ENCODE peak calls at places on chromosomes 2 and 18, in six cellular contexts. P, U, Q, G, T and Z are unnamed samples.

GRCh38 chr2:225512469-225512868 is 113.0 kb downstream of the NYAP2 start:
- DNase-seq in P (no peak), U (no peak), Q (no peak), G (no peak), T (no peak), Z (no peak)

GRCh38 chr2:219297766-219298456 is 11.3 kb downstream of the PTPRN start:
- DNase-seq in P (no peak), U (no peak), Q (no peak), G (no peak), T (no peak), Z (no peak)

GRCh38 chr2:201004370-201004769 is 40.9 kb upstream of the ORC2 start:
- DNase-seq in P (no peak), U (no peak), Q (no peak), G (no peak), T (no peak), Z (no peak)

GRCh38 chr2:17873021-17873420 is 5.4 kb upstream of the KCNS3 start:
- DNase-seq in P (no peak), U (no peak), Q (no peak), G (no peak), T (no peak), Z (no peak)

GRCh38 chr2:108244667-108245414 is 5.1 kb downstream of the SULT1C3 start:
- DNase-seq in P (no peak), U (no peak), Q (no peak), G (no peak), T (no peak), Z (no peak)

GRCh38 chr2:163558286-163559009 is 177.4 kb downstream of the FIGN start:
- DNase-seq in P (peak), U (no peak), Q (no peak), G (no peak), T (no peak), Z (no peak)

GRCh38 chr2:63591566-63592175 is 2.9 kb downstream of the MDH1 start:
- DNase-seq in P (no peak), U (no peak), Q (no peak), G (no peak), T (no peak), Z (no peak)

GRCh38 chr2:11827547-11827946 is 81.1 kb downstream of the LPIN1 start:
- DNase-seq in P (no peak), U (no peak), Q (no peak), G (no peak), T (no peak), Z (peak)

GRCh38 chr2:11710210-11710609 is 36.2 kb upstream of the LPIN1 start:
- DNase-seq in P (peak), U (peak), Q (peak), G (no peak), T (peak), Z (no peak)

GRCh38 chr2:70767699-70768584 is at the start of gene ADD2:
- DNase-seq in P (peak), U (peak), Q (no peak), G (no peak), T (peak), Z (peak)

GRCh38 chr2:174699993-174700766 is 64.1 kb downstream of the CHRNA1 start:
- DNase-seq in P (no peak), U (peak), Q (peak), G (no peak), T (peak), Z (peak)

GRCh38 chr18:5601188-5601624 is 57.4 kb upstream of the EPB41L3 start:
- DNase-seq in P (no peak), U (no peak), Q (no peak), G (no peak), T (no peak), Z (no peak)

GRCh38 chr2:229849073-229849472 is 72.7 kb downstream of the TRIP12 start:
- DNase-seq in P (no peak), U (no peak), Q (no peak), G (no peak), T (no peak), Z (no peak)

GRCh38 chr2:60531638-60532216 is 21.7 kb downstream of the BCL11A start:
- DNase-seq in P (no peak), U (no peak), Q (no peak), G (no peak), T (no peak), Z (no peak)

GRCh38 chr2:11577101-11577883 is 43.4 kb downstream of the GREB1 start:
- DNase-seq in P (no peak), U (no peak), Q (no peak), G (no peak), T (no peak), Z (no peak)

GRCh38 chr2:66455490-66455889 is 20.6 kb downstream of the MEIS1 start:
- DNase-seq in P (no peak), U (no peak), Q (no peak), G (no peak), T (no peak), Z (no peak)

GRCh38 chr18:46418657-46419260 is 238.3 kb downstream of the LOXHD1 start:
- DNase-seq in P (peak), U (no peak), Q (no peak), G (no peak), T (no peak), Z (no peak)

GRCh38 chr2:214989187-214989586 is 149.2 kb downstream of the ABCA12 start:
- DNase-seq in P (no peak), U (no peak), Q (no peak), G (no peak), T (peak), Z (no peak)

GRCh38 chr2:33577660-33578059 is 21.4 kb downstream of the FAM98A start:
- DNase-seq in P (peak), U (peak), Q (no peak), G (no peak), T (peak), Z (no peak)

GRCh38 chr2:164873096-164873670 is 31.6 kb upstream of the COBLL1 start:
- DNase-seq in P (no peak), U (no peak), Q (no peak), G (no peak), T (peak), Z (no peak)

GRCh38 chr2:216606551-216607527 is 26.4 kb upstream of the IGFBP2 start:
- DNase-seq in P (no peak), U (no peak), Q (no peak), G (no peak), T (no peak), Z (peak)

GRCh38 chr2:128326296-128326790 is 7.7 kb upstream of the HS6ST1 start:
- DNase-seq in P (no peak), U (no peak), Q (no peak), G (no peak), T (no peak), Z (no peak)

GRCh38 chr2:216909541-216910175 is 49.8 kb upstream of the TNP1 start:
- DNase-seq in P (no peak), U (no peak), Q (no peak), G (no peak), T (no peak), Z (no peak)

GRCh38 chr2:12948963-12949353 is 232.2 kb downstream of the TRIB2 start:
- DNase-seq in P (no peak), U (no peak), Q (no peak), G (no peak), T (no peak), Z (no peak)

GRCh38 chr18:49399003-49399402 is 61.4 kb downstream of the DYM start:
- DNase-seq in P (no peak), U (peak), Q (no peak), G (no peak), T (peak), Z (peak)

GRCh38 chr18:71503222-71503621 is 1040.9 kb downstream of the CBLN2 start:
- DNase-seq in P (no peak), U (no peak), Q (no peak), G (no peak), T (peak), Z (no peak)

GRCh38 chr2:46239847-46240181 is 57.4 kb upstream of the EPAS1 start:
- DNase-seq in P (no peak), U (no peak), Q (no peak), G (no peak), T (no peak), Z (peak)

GRCh38 chr2:165594231-165594934 is 124.9 kb downstream of the CSRNP3 start:
- DNase-seq in P (no peak), U (no peak), Q (no peak), G (no peak), T (no peak), Z (no peak)

GRCh38 chr2:210199186-210199765 is 26.0 kb downstream of the ACADL start:
- DNase-seq in P (peak), U (peak), Q (no peak), G (no peak), T (peak), Z (peak)

GRCh38 chr2:121297217-121297830 is 12.3 kb upstream of the TFCP2L1 start:
- DNase-seq in P (peak), U (peak), Q (peak), G (no peak), T (peak), Z (no peak)

GRCh38 chr2:130387804-130388203 is 31.9 kb downstream of the PTPN18 start:
- DNase-seq in P (no peak), U (no peak), Q (no peak), G (no peak), T (no peak), Z (no peak)

GRCh38 chr2:217429981-217430500 is 570.2 kb upstream of the TNP1 start:
- DNase-seq in P (peak), U (peak), Q (no peak), G (no peak), T (peak), Z (no peak)

GRCh38 chr18:22683786-22684185 is 249.3 kb upstream of the RBBP8 start:
- DNase-seq in P (no peak), U (no peak), Q (no peak), G (no peak), T (no peak), Z (no peak)

GRCh38 chr2:191653669-191654402 is 24.1 kb upstream of the NABP1 start:
- DNase-seq in P (no peak), U (no peak), Q (no peak), G (no peak), T (no peak), Z (no peak)

DNA sequence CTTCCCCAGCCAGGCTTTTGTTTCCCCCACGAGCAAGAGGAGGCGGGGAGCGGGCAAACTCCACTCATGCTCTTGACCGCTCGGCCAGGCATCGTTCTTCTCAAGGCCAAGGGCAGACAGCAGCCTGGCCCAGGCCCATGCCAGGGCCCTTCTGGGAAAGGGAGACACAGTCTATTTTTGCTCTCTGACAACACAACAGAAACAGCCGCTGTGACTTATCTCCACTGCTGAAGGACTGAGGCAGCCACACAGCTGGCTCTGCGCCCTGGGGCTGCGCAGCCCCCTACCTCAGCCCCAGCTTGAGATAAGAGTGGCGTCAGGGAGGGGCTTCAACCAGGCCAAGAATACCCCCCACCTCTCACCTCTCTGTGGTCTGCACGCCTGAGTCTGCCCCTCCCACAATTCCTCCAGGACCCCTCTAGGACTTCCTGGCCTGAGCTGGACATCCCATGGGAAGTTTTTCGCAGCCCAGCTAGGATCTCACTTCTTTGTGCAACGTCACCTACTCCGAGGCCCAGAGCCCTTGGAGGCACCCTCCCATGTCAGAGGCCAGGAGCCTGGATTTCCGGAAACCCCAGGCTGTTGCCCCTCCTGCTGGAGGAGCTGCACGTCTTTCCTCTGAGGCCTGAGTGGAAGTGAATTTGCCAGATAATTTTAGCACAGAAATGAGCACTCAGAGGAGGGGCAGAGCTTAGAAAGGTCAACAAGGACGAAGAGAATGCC is 118.9 kb upstream of the OTOS start:
- DNase-seq in P (peak), U (no peak), Q (no peak), G (no peak), T (no peak), Z (no peak)
- TF ChIP-seq CTCF in P (no peak), U (no peak), Q (no peak), G (no peak), T (no peak), Z (no peak)

GRCh38 chr2:95122197-95122551 is 566 bp upstream of the MRPS5 start:
- DNase-seq in P (no peak), U (no peak), Q (no peak), G (no peak), T (no peak), Z (no peak)

GRCh38 chr2:95121150-95121494 is 486 bp downstream of the MRPS5 start:
- DNase-seq in P (peak), U (peak), Q (no peak), G (no peak), T (no peak), Z (no peak)

GRCh38 chr2:95121495-95122196 is at the start of gene MRPS5:
- DNase-seq in P (peak), U (peak), Q (peak), G (peak), T (peak), Z (peak)
- TF ChIP-seq CTCF in P (no peak), U (peak), Q (no peak), G (no peak), T (no peak), Z (no peak)

GRCh38 chr2:126300348-126300747 is 355.6 kb upstream of the GYPC start:
- DNase-seq in P (no peak), U (no peak), Q (no peak), G (no peak), T (no peak), Z (no peak)
- TF ChIP-seq CTCF in P (no peak), U (no peak), Q (no peak), G (no peak), T (no peak), Z (no peak)

GRCh38 chr2:222548997-222549396 is 106.9 kb downstream of the FARSB start:
- DNase-seq in P (peak), U (no peak), Q (no peak), G (no peak), T (no peak), Z (no peak)
- TF ChIP-seq CTCF in P (no peak), U (no peak), Q (no peak), G (no peak), T (no peak), Z (no peak)

DNA sequence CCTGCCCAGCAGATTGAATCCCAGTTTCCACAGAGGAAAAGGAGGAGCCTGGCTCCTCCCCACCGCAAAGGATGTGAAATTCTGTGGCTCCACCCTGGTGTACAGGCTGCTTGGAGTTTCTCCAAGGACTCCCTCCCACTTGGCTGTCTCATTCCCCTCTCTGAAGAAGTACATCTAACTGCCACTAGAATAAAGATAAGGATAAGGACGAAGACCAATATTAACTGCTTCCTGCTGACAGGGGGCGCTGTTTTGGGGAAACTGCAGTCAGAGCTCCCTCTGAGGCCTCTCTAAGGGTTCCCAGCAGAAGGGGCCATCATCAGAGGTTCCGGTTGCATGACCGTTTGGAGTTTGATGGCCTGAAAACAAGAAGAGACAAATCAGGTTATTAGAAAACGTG is 790.9 kb downstream of the CPS1 start:
- DNase-seq in P (no peak), U (no peak), Q (no peak), G (no peak), T (no peak), Z (no peak)
- TF ChIP-seq CTCF in P (no peak), U (no peak), Q (no peak), G (no peak), T (no peak), Z (no peak)